ENCODE peak calls at places on chromosomes 5 and 9, in eight cellular contexts. One of them, this sample, is unnamed.

GRCh38 chr5:107812570-107813141 is 141.9 kb upstream of the EFNA5 start:
- DNase-seq in progenitor cell of endocrine pancreas: no peak
- DNase-seq in BJ: no peak
- DNase-seq in GM20000: peak
- DNase-seq in heart right ventricle: peak
- DNase-seq in tibial artery: no peak
- DNase-seq in brain microvascular endothelial cell: peak
- DNase-seq in neural progenitor cell: no peak
- DNase-seq in this sample: peak

GRCh38 chr5:154949758-154950157 is 8.9 kb downstream of the MRPL22 start:
- DNase-seq in brain microvascular endothelial cell: no peak
- DNase-seq in BJ: no peak
- DNase-seq in GM20000: no peak
- DNase-seq in progenitor cell of endocrine pancreas: no peak
- DNase-seq in heart right ventricle: no peak
- DNase-seq in neural progenitor cell: no peak
- DNase-seq in tibial artery: no peak
- DNase-seq in this sample: peak

GRCh38 chr9:126347911-126348760 is 21.5 kb downstream of the MVB12B start:
- DNase-seq in tibial artery: no peak
- DNase-seq in brain microvascular endothelial cell: no peak
- DNase-seq in GM20000: no peak
- DNase-seq in neural progenitor cell: peak
- DNase-seq in progenitor cell of endocrine pancreas: no peak
- DNase-seq in heart right ventricle: no peak
- DNase-seq in BJ: no peak
- DNase-seq in this sample: no peak

GRCh38 chr9:109453210-109453842 is 44.8 kb downstream of the PTPN3 start:
- DNase-seq in progenitor cell of endocrine pancreas: no peak
- DNase-seq in BJ: peak
- DNase-seq in neural progenitor cell: no peak
- DNase-seq in heart right ventricle: no peak
- DNase-seq in brain microvascular endothelial cell: peak
- DNase-seq in GM20000: no peak
- DNase-seq in tibial artery: no peak
- DNase-seq in this sample: peak

GRCh38 chr5:65120371-65120967 is 351.7 kb downstream of the CWC27 start:
- DNase-seq in brain microvascular endothelial cell: no peak
- DNase-seq in heart right ventricle: no peak
- DNase-seq in BJ: no peak
- DNase-seq in progenitor cell of endocrine pancreas: no peak
- DNase-seq in neural progenitor cell: no peak
- DNase-seq in tibial artery: no peak
- DNase-seq in GM20000: no peak
- DNase-seq in this sample: no peak

GRCh38 chr5:139975942-139976341 is 67.2 kb downstream of the NRG2 start:
- DNase-seq in neural progenitor cell: no peak
- DNase-seq in brain microvascular endothelial cell: no peak
- DNase-seq in progenitor cell of endocrine pancreas: no peak
- DNase-seq in heart right ventricle: no peak
- DNase-seq in tibial artery: no peak
- DNase-seq in GM20000: no peak
- DNase-seq in BJ: no peak
- DNase-seq in this sample: no peak

GRCh38 chr5:175873090-175873454 is 1.7 kb downstream of the CPLX2 start:
- DNase-seq in progenitor cell of endocrine pancreas: no peak
- DNase-seq in tibial artery: no peak
- DNase-seq in brain microvascular endothelial cell: no peak
- DNase-seq in GM20000: peak
- DNase-seq in neural progenitor cell: peak
- DNase-seq in heart right ventricle: no peak
- DNase-seq in BJ: no peak
- DNase-seq in this sample: no peak

GRCh38 chr5:75362474-75362975 is 25.5 kb downstream of the HMGCR start:
- DNase-seq in tibial artery: no peak
- DNase-seq in progenitor cell of endocrine pancreas: no peak
- DNase-seq in GM20000: no peak
- DNase-seq in BJ: no peak
- DNase-seq in brain microvascular endothelial cell: no peak
- DNase-seq in heart right ventricle: no peak
- DNase-seq in neural progenitor cell: no peak
- DNase-seq in this sample: no peak

GRCh38 chr5:157607371-157608161 is 32.0 kb upstream of the ADAM19 start:
- DNase-seq in BJ: no peak
- DNase-seq in tibial artery: no peak
- DNase-seq in neural progenitor cell: no peak
- DNase-seq in GM20000: no peak
- DNase-seq in heart right ventricle: no peak
- DNase-seq in progenitor cell of endocrine pancreas: no peak
- DNase-seq in brain microvascular endothelial cell: peak
- DNase-seq in this sample: peak

GRCh38 chr9:123432331-123433236 is 76.6 kb downstream of the CRB2 start:
- DNase-seq in neural progenitor cell: no peak
- DNase-seq in tibial artery: no peak
- DNase-seq in GM20000: no peak
- DNase-seq in heart right ventricle: no peak
- DNase-seq in BJ: no peak
- DNase-seq in progenitor cell of endocrine pancreas: no peak
- DNase-seq in brain microvascular endothelial cell: no peak
- DNase-seq in this sample: no peak

GRCh38 chr5:78561261-78561660 is 87.3 kb downstream of the LHFPL2 start:
- DNase-seq in neural progenitor cell: no peak
- DNase-seq in heart right ventricle: no peak
- DNase-seq in progenitor cell of endocrine pancreas: no peak
- DNase-seq in BJ: no peak
- DNase-seq in tibial artery: no peak
- DNase-seq in GM20000: no peak
- DNase-seq in brain microvascular endothelial cell: no peak
- DNase-seq in this sample: no peak

DNA sequence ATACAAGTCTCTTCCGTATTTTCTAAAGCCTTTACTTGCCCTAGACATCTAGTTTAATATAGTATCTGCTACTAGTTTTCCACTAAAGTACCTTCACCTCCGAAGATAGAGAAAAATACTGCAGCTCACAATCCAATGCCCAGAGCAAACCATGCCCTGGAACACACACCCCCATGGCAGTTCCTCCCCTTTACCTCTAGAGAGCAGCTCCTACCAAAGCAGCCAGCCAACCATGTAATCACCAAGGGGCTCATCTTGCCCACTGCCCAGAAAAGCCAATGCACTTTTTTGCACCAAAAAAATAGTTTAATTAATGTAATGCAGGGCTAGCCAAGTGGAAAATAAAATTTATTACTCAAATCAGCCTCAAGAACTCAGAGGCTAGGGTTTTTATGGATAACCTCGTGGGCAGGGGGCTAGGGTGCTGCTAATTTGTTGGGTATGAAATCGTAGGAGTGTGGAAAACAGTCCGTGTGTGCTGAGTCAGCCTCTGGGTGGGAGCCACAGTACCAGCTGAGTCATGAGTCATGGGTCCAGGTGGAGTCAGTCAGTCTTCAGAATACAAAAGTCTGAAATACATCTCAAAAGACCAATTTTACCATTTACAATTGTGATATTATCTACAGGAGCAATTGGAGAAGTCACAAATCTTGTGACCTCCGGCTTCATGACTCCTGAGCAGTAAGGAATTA is 120.1 kb upstream of the ACO1 start:
- DNase-seq in heart right ventricle: no peak
- DNase-seq in BJ: no peak
- DNase-seq in GM20000: no peak
- DNase-seq in neural progenitor cell: peak
- DNase-seq in progenitor cell of endocrine pancreas: no peak
- DNase-seq in tibial artery: no peak
- DNase-seq in brain microvascular endothelial cell: no peak
- DNase-seq in this sample: peak
- TF ChIP-seq CTCF in heart right ventricle: no peak
- TF ChIP-seq CTCF in BJ: no peak
- TF ChIP-seq CTCF in GM20000: no peak
- TF ChIP-seq CTCF in neural progenitor cell: peak
- TF ChIP-seq CTCF in progenitor cell of endocrine pancreas: no peak
- TF ChIP-seq CTCF in tibial artery: no peak
- TF ChIP-seq CTCF in brain microvascular endothelial cell: no peak
- TF ChIP-seq CTCF in this sample: no peak

GRCh38 chr9:88005146-88005750 is 30.9 kb upstream of the CDK20 start:
- DNase-seq in BJ: peak
- DNase-seq in progenitor cell of endocrine pancreas: no peak
- DNase-seq in brain microvascular endothelial cell: no peak
- DNase-seq in neural progenitor cell: no peak
- DNase-seq in tibial artery: no peak
- DNase-seq in GM20000: no peak
- DNase-seq in heart right ventricle: no peak
- DNase-seq in this sample: no peak

GRCh38 chr9:88011005-88011766 is 36.9 kb upstream of the CDK20 start:
- DNase-seq in brain microvascular endothelial cell: no peak
- DNase-seq in tibial artery: no peak
- DNase-seq in heart right ventricle: no peak
- DNase-seq in progenitor cell of endocrine pancreas: no peak
- DNase-seq in GM20000: no peak
- DNase-seq in BJ: no peak
- DNase-seq in neural progenitor cell: peak
- DNase-seq in this sample: peak

GRCh38 chr9:88013051-88013450 is 38.7 kb upstream of the CDK20 start:
- DNase-seq in BJ: no peak
- DNase-seq in heart right ventricle: no peak
- DNase-seq in neural progenitor cell: peak
- DNase-seq in progenitor cell of endocrine pancreas: no peak
- DNase-seq in tibial artery: no peak
- DNase-seq in GM20000: no peak
- DNase-seq in brain microvascular endothelial cell: no peak
- DNase-seq in this sample: no peak

GRCh38 chr9:88006511-88007290 is 32.4 kb upstream of the CDK20 start:
- DNase-seq in neural progenitor cell: no peak
- DNase-seq in tibial artery: no peak
- DNase-seq in heart right ventricle: no peak
- DNase-seq in brain microvascular endothelial cell: no peak
- DNase-seq in BJ: no peak
- DNase-seq in progenitor cell of endocrine pancreas: no peak
- DNase-seq in GM20000: no peak
- DNase-seq in this sample: no peak

GRCh38 chr9:88007291-88007650 is 32.9 kb upstream of the CDK20 start:
- DNase-seq in GM20000: peak
- DNase-seq in progenitor cell of endocrine pancreas: no peak
- DNase-seq in neural progenitor cell: no peak
- DNase-seq in heart right ventricle: no peak
- DNase-seq in BJ: no peak
- DNase-seq in brain microvascular endothelial cell: no peak
- DNase-seq in tibial artery: no peak
- DNase-seq in this sample: no peak
- TF ChIP-seq CTCF in GM20000: no peak
- TF ChIP-seq CTCF in progenitor cell of endocrine pancreas: no peak
- TF ChIP-seq CTCF in neural progenitor cell: no peak
- TF ChIP-seq CTCF in heart right ventricle: no peak
- TF ChIP-seq CTCF in BJ: no peak
- TF ChIP-seq CTCF in brain microvascular endothelial cell: no peak
- TF ChIP-seq CTCF in tibial artery: no peak
- TF ChIP-seq CTCF in this sample: no peak

DNA sequence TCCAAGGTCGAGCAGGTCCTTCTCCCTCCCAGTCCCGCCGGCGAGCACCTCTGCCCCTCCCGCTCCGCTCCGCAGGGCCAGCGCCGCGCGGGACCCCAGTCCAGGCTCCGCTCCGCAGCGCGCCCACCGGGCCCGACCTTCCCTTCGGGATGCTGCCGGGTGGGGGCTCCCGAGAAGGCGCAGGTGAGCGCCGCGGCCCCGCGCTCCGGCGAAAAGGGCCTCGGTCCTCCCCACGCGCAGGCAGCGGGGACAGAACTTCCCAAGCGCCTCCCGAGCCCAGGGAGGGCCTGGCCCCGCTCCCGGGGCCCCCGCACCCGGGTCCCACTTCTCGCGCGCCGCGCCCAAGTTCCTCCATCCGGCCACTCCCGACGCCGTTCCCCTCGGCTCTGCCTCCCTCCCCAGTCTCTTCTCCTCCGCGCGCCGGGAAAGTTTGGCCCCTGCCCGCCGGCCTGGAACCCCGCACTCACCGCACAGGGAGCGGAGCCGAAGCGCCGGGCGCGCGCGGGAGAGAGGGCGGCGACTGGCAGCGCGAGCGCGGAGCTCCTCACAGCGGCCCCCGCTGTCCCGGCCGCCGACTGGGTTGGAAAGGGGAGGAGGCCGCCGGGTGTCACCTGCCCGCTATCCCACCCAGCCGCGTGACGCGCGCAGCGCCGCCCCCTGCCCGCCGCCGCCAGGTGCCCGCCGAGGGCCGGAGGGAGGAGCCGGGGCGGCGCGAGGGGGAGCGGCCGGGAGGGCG is at the start of gene ELOVL7:
- DNase-seq in GM20000: peak
- DNase-seq in progenitor cell of endocrine pancreas: peak
- DNase-seq in brain microvascular endothelial cell: no peak
- DNase-seq in tibial artery: no peak
- DNase-seq in heart right ventricle: peak
- DNase-seq in BJ: no peak
- DNase-seq in neural progenitor cell: peak
- DNase-seq in this sample: peak
- TF ChIP-seq CTCF in GM20000: peak
- TF ChIP-seq CTCF in progenitor cell of endocrine pancreas: peak
- TF ChIP-seq CTCF in brain microvascular endothelial cell: peak
- TF ChIP-seq CTCF in tibial artery: peak
- TF ChIP-seq CTCF in heart right ventricle: peak
- TF ChIP-seq CTCF in BJ: peak
- TF ChIP-seq CTCF in neural progenitor cell: peak
- TF ChIP-seq CTCF in this sample: no peak

GRCh38 chr5:59385700-59386099 is 507.8 kb downstream of the PDE4D start:
- DNase-seq in tibial artery: no peak
- DNase-seq in heart right ventricle: no peak
- DNase-seq in brain microvascular endothelial cell: no peak
- DNase-seq in neural progenitor cell: no peak
- DNase-seq in progenitor cell of endocrine pancreas: no peak
- DNase-seq in BJ: no peak
- DNase-seq in GM20000: no peak
- DNase-seq in this sample: no peak

GRCh38 chr5:59380350-59380951 is 513.1 kb downstream of the PDE4D start:
- DNase-seq in GM20000: peak
- DNase-seq in BJ: peak
- DNase-seq in neural progenitor cell: peak
- DNase-seq in progenitor cell of endocrine pancreas: no peak
- DNase-seq in tibial artery: no peak
- DNase-seq in brain microvascular endothelial cell: peak
- DNase-seq in heart right ventricle: no peak
- DNase-seq in this sample: peak
- TF ChIP-seq CTCF in GM20000: no peak
- TF ChIP-seq CTCF in BJ: peak
- TF ChIP-seq CTCF in neural progenitor cell: peak
- TF ChIP-seq CTCF in progenitor cell of endocrine pancreas: peak
- TF ChIP-seq CTCF in tibial artery: peak
- TF ChIP-seq CTCF in brain microvascular endothelial cell: peak
- TF ChIP-seq CTCF in heart right ventricle: peak
- TF ChIP-seq CTCF in this sample: peak

This sample was measured in MCF 10A.